ENCODE peak calls at places on chromosomes 3 and 15, in five cellular contexts. Q is SJSA1, B is prostate gland, P is PC-3, N is HCT116. C is an unnamed sample.

GRCh38 chr3:132595036-132595435 is 2.0 kb upstream of the ACKR4 start:
- DNase-seq in P (peak), N (no peak), Q (peak), B (no peak), C (no peak)

GRCh38 chr3:127690823-127691452 is 18.2 kb downstream of the ABTB1 start:
- DNase-seq in B (no peak), P (peak), N (peak), Q (peak), C (peak)

GRCh38 chr3:46006646-46007045 is 11.0 kb upstream of the FYCO1 start:
- DNase-seq in Q (no peak), P (peak), N (no peak), B (no peak), C (no peak)

GRCh38 chr3:3799173-3800075 is at the start of gene LRRN1:
- DNase-seq in Q (no peak), N (no peak), B (peak), P (no peak), C (no peak)

GRCh38 chr3:174613173-174613572 is 246.0 kb upstream of the NAALADL2 start:
- DNase-seq in P (no peak), N (no peak), Q (no peak), B (no peak), C (no peak)

GRCh38 chr3:193827039-193827669 is 234.1 kb downstream of the OPA1 start:
- DNase-seq in P (no peak), B (no peak), Q (no peak), N (no peak), C (no peak)

GRCh38 chr3:30199096-30199734 is 407.2 kb upstream of the TGFBR2 start:
- DNase-seq in P (peak), B (peak), Q (peak), N (peak), C (peak)

GRCh38 chr3:172139528-172140276 is 100.3 kb downstream of the FNDC3B start:
- DNase-seq in P (no peak), Q (no peak), N (no peak), B (no peak), C (no peak)

GRCh38 chr3:72247126-72247525 is 462.2 kb upstream of the PROK2 start:
- DNase-seq in N (no peak), P (no peak), Q (no peak), B (no peak), C (no peak)

GRCh38 chr3:115245899-115246298 is 98.8 kb upstream of the ZBTB20 start:
- DNase-seq in B (no peak), P (peak), N (no peak), Q (no peak), C (no peak)

GRCh38 chr3:134333522-134334181 is 40.6 kb downstream of the AMOTL2 start:
- DNase-seq in B (no peak), Q (peak), P (no peak), N (no peak), C (no peak)

GRCh38 chr15:35458176-35458856 is 87.6 kb downstream of the DPH6 start:
- DNase-seq in P (peak), N (no peak), B (no peak), Q (no peak), C (no peak)

GRCh38 chr3:72299321-72299802 is 514.4 kb upstream of the PROK2 start:
- DNase-seq in P (peak), N (peak), Q (peak), B (no peak), C (no peak)

GRCh38 chr3:165939141-165939540 is 101.9 kb upstream of the BCHE start:
- DNase-seq in N (no peak), P (peak), B (no peak), Q (no peak), C (no peak)

GRCh38 chr3:192901435-192901834 is 16.2 kb downstream of the MB21D2 start:
- DNase-seq in Q (peak), N (no peak), P (peak), B (no peak), C (no peak)

GRCh38 chr3:156681003-156681402 is 6.6 kb downstream of the TIPARP start:
- DNase-seq in N (no peak), Q (no peak), P (peak), B (peak), C (peak)

GRCh38 chr3:123028233-123028828 is 768 bp upstream of the SEMA5B start:
- DNase-seq in B (peak), Q (peak), N (peak), P (peak), C (peak)

GRCh38 chr3:184565421-184566211 is 4.0 kb downstream of the EPHB3 start:
- DNase-seq in P (peak), N (peak), B (peak), Q (peak), C (no peak)

GRCh38 chr3:62529230-62529629 is 155.9 kb upstream of the FEZF2 start:
- DNase-seq in P (peak), N (no peak), Q (no peak), B (no peak), C (peak)

GRCh38 chr3:143163562-143163961 is 44.0 kb downstream of the CHST2 start:
- DNase-seq in Q (no peak), P (no peak), B (no peak), N (no peak), C (no peak)

GRCh38 chr15:23687143-23687470 is at the start of gene NDN:
- DNase-seq in B (peak), N (no peak), P (no peak), Q (peak), C (peak)

GRCh38 chr3:185469542-185469941 is 29.3 kb downstream of the TMEM41A start:
- DNase-seq in P (no peak), B (no peak), N (no peak), Q (no peak), C (no peak)

GRCh38 chr3:34285465-34286188 is 487.2 kb downstream of the PDCD6IP start:
- DNase-seq in P (no peak), Q (no peak), N (no peak), B (no peak), C (no peak)

GRCh38 chr3:177371903-177372302 is 174.6 kb upstream of the TBL1XR1 start:
- DNase-seq in N (no peak), B (no peak), Q (no peak), P (no peak), C (no peak)

GRCh38 chr15:41115088-41115651 is 910 bp downstream of the INO80 start:
- DNase-seq in Q (peak), P (peak), N (peak), B (no peak), C (peak)

GRCh38 chr15:25331404-25331803 is 107.4 kb downstream of the UBE3A start:
- DNase-seq in N (no peak), P (no peak), B (no peak), Q (no peak), C (no peak)

GRCh38 chr15:76327191-76328105 is 9.1 kb upstream of the ISL2 start:
- DNase-seq in B (no peak), N (no peak), P (peak), Q (peak), C (no peak)

GRCh38 chr3:58321791-58322190 is 10.9 kb upstream of the PXK start:
- DNase-seq in Q (no peak), B (no peak), P (no peak), N (no peak), C (no peak)

GRCh38 chr15:57485869-57486268 is 105.8 kb upstream of the MYZAP start:
- DNase-seq in P (peak), Q (peak), N (peak), B (no peak), C (no peak)

GRCh38 chr3:82595530-82595929 is 834.1 kb upstream of the GBE1 start:
- DNase-seq in Q (no peak), B (no peak), N (no peak), P (no peak), C (no peak)

GRCh38 chr3:177602601-177603136 is 405.4 kb upstream of the TBL1XR1 start:
- DNase-seq in B (no peak), N (no peak), Q (no peak), P (peak), C (no peak)

GRCh38 chr3:70065666-70066253 is 66.2 kb downstream of the SAMMSON start:
- DNase-seq in B (no peak), N (no peak), Q (no peak), P (peak), C (no peak)

GRCh38 chr3:117131259-117131658 is 421.7 kb downstream of the TUSC7 start:
- DNase-seq in P (no peak), N (no peak), Q (no peak), B (no peak), C (no peak)

GRCh38 chr3:121834079-121834730 is 655 bp downstream of the IQCB1 start:
- DNase-seq in N (no peak), B (no peak), Q (no peak), P (peak), C (peak)

GRCh38 chr3:142077859-142078500 is 71.4 kb downstream of the TFDP2 start:
- DNase-seq in Q (no peak), B (no peak), N (no peak), P (no peak), C (no peak)

GRCh38 chr3:45545476-45545875 is 49.1 kb upstream of the LIMD1 start:
- DNase-seq in Q (peak), N (no peak), B (no peak), P (peak), C (peak)

GRCh38 chr3:131535596-131535995 is 32.8 kb upstream of the MRPL3 start:
- DNase-seq in P (peak), Q (no peak), B (no peak), N (no peak), C (no peak)

GRCh38 chr3:18012464-18012863 is 270.0 kb upstream of the TBC1D5 start:
- DNase-seq in N (no peak), P (no peak), Q (no peak), B (no peak), C (no peak)

GRCh38 chr3:18007980-18008379 is 265.5 kb upstream of the TBC1D5 start:
- DNase-seq in B (no peak), Q (no peak), N (no peak), P (no peak), C (no peak)

GRCh38 chr3:18010001-18010400 is 267.6 kb upstream of the TBC1D5 start:
- DNase-seq in N (no peak), B (no peak), Q (no peak), P (no peak), C (no peak)

GRCh38 chr3:18011387-18011786 is 269.0 kb upstream of the TBC1D5 start:
- DNase-seq in N (no peak), P (no peak), B (no peak), Q (no peak), C (no peak)

DNA sequence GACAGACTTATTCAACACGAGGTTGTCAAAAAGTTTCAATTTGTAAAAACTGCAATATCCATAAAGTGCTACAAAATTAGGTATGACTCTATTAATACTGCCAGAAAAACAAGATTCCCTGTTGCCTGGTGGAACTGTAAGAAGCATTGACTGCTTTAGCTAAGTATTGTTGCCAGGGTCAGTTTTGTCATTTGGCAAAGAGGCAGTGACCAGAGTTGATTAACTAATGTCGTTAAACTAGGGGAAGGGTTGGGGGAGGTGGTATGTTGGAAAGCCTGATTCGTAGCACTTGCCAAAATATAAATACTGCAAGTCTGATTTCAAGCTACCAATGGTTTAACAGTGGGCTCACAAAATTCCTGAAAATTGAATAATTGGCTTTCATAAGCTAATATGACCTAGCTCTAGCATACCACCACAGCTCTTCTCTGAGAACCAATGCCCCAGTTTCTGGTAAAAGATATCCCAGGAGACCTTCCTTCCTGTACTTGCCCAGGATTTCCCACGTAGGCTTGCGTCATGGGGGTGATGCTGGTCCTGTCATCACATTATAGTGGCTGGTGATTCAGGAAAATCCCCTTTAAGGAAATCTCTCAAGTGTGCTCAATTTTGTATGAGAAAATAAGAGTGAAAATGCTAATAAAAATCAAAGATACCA is 266.4 kb upstream of the TBC1D5 start:
- DNase-seq in P (no peak), Q (no peak), B (no peak), N (no peak), C (no peak)
- H3K27ac ChIP-seq in P (no peak), Q (no peak), B (no peak), N (no peak), C (no peak)

DNA sequence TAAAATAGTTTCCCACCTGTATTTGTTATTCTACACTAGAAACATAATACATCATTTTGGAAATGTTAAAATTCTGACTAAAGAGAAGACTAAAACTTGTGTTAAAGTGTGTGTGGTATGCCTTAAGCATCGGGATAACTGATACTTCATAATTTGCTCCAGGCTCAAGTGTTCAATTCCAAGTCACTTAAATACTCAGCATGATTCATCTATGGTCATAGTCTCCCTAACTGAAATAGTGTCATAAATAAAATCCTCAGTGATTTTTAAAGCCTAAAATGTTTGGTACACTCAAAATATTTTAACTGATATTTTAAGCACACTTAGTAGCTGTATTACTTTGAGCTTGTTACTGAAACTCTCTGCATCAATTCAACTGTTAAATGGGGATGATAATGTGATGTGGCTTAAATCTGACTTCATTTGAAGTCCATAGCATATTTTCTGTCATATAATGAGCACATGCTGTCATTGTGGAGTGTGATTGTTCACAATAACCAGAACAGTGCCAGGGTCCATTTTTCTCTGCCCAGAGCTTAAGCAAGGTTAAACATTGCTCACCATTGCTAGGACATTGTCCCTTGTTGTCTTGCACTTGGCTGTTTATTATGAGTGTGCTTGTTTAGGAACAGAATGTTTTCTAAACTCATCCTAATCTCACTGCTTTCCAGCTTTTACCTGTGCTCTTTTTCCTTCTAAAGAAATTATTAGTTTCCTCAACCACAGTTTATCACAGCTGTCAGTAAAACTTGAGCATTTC is 122.2 kb downstream of the KLHL25 start:
- DNase-seq in N (no peak), Q (no peak), B (no peak), P (peak), C (no peak)
- H3K27ac ChIP-seq in N (no peak), Q (no peak), B (peak), P (peak), C (no peak)

DNA sequence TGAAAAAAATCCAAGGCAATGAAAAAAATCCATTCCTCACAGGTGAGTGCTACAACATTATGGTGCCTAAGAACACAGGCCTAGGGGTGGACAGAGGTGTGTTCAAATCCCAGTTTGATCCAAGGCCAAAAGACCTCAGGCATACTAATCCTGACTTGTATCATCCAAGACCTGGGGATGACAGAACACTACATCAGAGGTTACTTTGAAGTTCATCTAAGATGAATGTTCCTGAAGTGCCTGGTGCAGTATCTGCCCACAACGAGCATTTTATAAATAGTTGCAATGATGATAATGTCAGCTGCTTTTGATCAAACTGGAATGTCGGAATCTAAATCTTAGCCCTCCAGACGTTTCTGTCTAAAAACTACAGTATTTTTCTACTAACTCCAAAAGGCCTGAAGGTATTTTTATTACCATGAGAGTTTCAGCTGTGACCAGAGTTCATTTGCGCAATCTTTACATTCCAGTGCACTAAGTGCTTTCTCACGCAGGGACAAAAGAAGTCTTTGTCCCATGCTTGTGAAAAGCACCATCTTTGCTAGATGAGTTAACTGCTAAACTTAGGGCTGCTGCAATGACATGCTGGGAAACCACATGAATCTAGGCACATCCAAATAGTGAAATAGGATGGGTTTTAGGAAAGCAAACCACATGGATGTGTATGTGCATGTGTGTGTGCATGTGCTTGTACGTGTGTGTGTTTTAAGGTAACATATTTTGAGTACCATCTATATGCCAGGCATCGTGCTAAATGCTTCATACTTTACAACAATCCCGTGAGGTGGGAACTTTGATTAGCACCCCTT is 18.1 kb downstream of the ANXA2 start:
- DNase-seq in Q (peak), N (peak), P (peak), B (peak), C (no peak)
- H3K27ac ChIP-seq in Q (peak), N (peak), P (peak), B (peak), C (no peak)

DNA sequence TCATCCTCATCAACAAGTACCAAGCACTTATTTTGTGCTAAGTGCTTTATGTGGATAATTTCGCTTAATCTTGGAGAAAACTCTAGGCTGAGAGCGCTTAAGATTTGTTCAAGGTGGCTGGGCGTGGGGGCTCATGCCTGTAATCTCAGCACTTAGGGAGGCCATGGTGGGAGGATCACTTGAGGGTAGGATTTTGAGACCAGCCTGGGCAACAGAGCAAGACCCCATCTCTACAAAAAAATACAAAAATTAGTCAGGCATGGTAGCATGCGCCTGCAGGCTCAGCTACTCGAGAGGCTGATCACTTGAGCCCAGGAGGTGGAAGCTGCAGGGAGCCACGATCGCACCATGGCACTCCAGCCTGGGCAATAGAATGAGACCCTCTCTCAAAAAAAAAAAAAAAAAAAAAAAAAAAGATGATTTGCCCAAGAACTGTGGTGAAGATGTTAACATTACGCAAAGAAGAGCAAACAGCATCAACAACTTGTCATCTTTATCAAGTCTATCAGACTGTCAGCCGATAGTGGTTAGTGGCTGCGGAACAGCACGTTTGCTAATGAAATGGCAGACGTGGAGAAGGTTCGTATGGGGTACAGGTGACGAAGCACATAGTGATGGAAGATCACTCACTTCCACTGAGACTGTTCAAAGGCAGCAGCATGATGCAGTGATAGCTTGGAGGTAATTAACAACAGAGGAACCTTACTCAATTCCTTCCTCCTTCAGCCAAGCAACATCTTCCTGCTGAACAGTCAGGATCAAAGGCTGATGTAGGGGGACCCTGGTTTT is 27.8 kb downstream of the NRROS start:
- DNase-seq in Q (no peak), N (no peak), B (no peak), P (no peak), C (no peak)
- H3K27ac ChIP-seq in Q (no peak), N (no peak), B (no peak), P (no peak), C (no peak)

DNA sequence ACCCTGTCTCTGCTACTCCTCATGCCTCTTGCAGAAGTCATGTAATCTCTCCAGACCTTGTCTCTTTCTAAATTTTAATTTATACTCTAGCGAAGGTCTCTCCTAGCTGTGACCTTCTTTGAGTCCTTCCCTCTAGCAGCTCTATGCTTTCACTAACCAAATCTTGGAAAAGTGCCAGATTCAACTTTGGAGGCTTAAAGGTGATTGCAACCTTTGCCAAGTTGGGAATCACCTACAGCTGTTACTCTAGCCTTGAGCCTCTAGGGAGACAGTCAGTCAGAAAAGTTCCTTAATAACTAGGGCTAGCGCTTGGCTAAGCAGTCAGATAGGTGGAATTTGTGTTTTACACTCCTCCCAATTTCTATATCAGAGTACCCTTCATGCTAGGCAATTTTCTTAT is 46.1 kb upstream of the ABI3BP start:
- DNase-seq in B (no peak), P (peak), N (no peak), Q (no peak), C (no peak)
- H3K27ac ChIP-seq in B (no peak), P (no peak), N (no peak), Q (no peak), C (no peak)

DNA sequence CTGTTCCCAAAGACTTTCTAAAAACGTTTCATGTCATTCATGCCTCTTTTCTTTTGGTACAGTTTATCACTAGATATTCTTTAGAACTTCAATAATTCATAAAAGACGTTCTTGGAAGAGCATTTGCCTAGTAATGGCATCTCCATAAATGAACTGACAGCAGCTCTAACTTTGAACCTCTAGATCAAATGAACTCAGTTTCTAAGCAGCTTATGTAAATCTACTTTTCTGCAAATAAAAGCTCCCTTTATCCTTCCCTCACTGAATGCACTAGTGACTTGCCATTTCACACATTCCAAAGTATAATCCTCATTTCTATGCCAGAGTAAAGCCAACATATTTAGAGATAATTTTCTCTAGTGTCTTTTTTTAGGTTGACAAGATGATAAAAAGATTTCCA is 85.2 kb downstream of the ZMAT3 start:
- DNase-seq in P (no peak), Q (no peak), B (no peak), N (no peak), C (no peak)
- H3K27ac ChIP-seq in P (no peak), Q (no peak), B (no peak), N (no peak), C (no peak)